ENCODE peak calls at places on chromosomes 11 and 22, in six cellular contexts. R, W, O, T, S and K are unnamed samples.

GRCh38 chr11:107957109-107957588 is 28.9 kb downstream of the RAB39A start:
- DNase-seq in R (no peak), W (no peak), S (no peak), O (no peak), T (no peak), K (no peak)

GRCh38 chr11:61162092-61162935 is 1.1 kb upstream of the VPS37C start:
- DNase-seq in S (no peak), R (no peak), T (peak; percentile 35), W (peak; percentile 67), O (no peak), K (no peak)

GRCh38 chr11:99069831-99070444 is 49.2 kb downstream of the CNTN5 start:
- DNase-seq in R (no peak), W (peak; percentile 6), S (no peak), O (no peak), T (peak; percentile 43), K (no peak)

GRCh38 chr11:68403424-68403823 is 57.1 kb upstream of the PPP6R3 start:
- DNase-seq in O (no peak), W (no peak), T (no peak), R (no peak), S (no peak), K (no peak)

GRCh38 chr11:75286826-75287465 is 46.4 kb downstream of the TPBGL start:
- DNase-seq in W (no peak), R (no peak), O (no peak), T (no peak), S (no peak), K (no peak)

GRCh38 chr11:118214210-118214914 is 10.4 kb downstream of the JAML start:
- DNase-seq in S (no peak), O (no peak), R (no peak), W (no peak), T (no peak), K (no peak)

GRCh38 chr11:114164546-114164945 is 105.0 kb downstream of the ZBTB16 start:
- DNase-seq in W (no peak), O (no peak), R (no peak), T (no peak), S (no peak), K (no peak)

GRCh38 chr11:117180661-117181585 is 2.4 kb downstream of the SIDT2 start:
- DNase-seq in O (peak; percentile 70), S (peak; percentile 25), T (peak; percentile 83), W (peak; percentile 83), R (peak; percentile 87), K (peak; percentile 80)

GRCh38 chr11:330694-331314 is 10.1 kb upstream of the IFITM3 start:
- DNase-seq in S (no peak), O (no peak), R (no peak), T (no peak), W (no peak), K (no peak)

GRCh38 chr11:13140873-13141655 is 131.9 kb downstream of the RASSF10 start:
- DNase-seq in O (peak; percentile 75), T (no peak), S (no peak), W (no peak), R (no peak), K (no peak)

GRCh38 chr11:72413914-72414628 is 20.3 kb downstream of the CLPB start:
- DNase-seq in W (peak; percentile 75), O (peak; percentile 89), T (peak; percentile 70), S (peak; percentile 28), R (peak; percentile 83), K (peak; percentile 83)

GRCh38 chr11:69637956-69638871 is 2.7 kb upstream of the CCND1 start:
- DNase-seq in S (peak; percentile 98), R (no peak), T (peak; percentile 65), O (no peak), W (no peak), K (no peak)

GRCh38 chr22:49046546-49047305 is 780.9 kb downstream of the BRD1 start:
- DNase-seq in O (no peak), T (no peak), R (peak; percentile 54), S (no peak), W (peak; percentile 60), K (no peak)

GRCh38 chr11:130831506-130832385 is 84.5 kb downstream of the SNX19 start:
- DNase-seq in O (no peak), W (peak; percentile 16), T (no peak), R (no peak), S (no peak), K (no peak)

GRCh38 chr22:24450600-24450999 is 23.2 kb downstream of the ADORA2A start:
- DNase-seq in W (no peak), O (no peak), T (no peak), S (no peak), R (no peak), K (no peak)

GRCh38 chr11:13134886-13135285 is 125.8 kb downstream of the RASSF10 start:
- DNase-seq in O (no peak), S (no peak), R (no peak), W (no peak), T (no peak), K (no peak)

GRCh38 chr11:82796970-82797594 is 63.4 kb upstream of the FAM181B start:
- DNase-seq in O (no peak), T (no peak), W (no peak), S (no peak), R (no peak), K (no peak)

GRCh38 chr11:33160147-33160546 is 1.1 kb downstream of the CSTF3 start:
- DNase-seq in S (peak; percentile 27), W (no peak), T (peak; percentile 54), R (no peak), O (no peak), K (no peak)

GRCh38 chr11:15500643-15501042 is 385.9 kb downstream of the INSC start:
- DNase-seq in R (no peak), O (no peak), W (no peak), T (no peak), S (no peak), K (no peak)

GRCh38 chr11:116981216-116981887 is 116.9 kb downstream of the SIK3 start:
- DNase-seq in S (no peak), O (no peak), R (no peak), W (no peak), T (no peak), K (no peak)

GRCh38 chr11:35088676-35089075 is 50.3 kb upstream of the CD44 start:
- DNase-seq in O (no peak), T (no peak), S (no peak), R (no peak), W (no peak), K (no peak)

GRCh38 chr11:36142439-36142838 is 146.8 kb downstream of the COMMD9 start:
- DNase-seq in W (no peak), S (no peak), O (no peak), T (no peak), R (no peak), K (no peak)

GRCh38 chr11:75082601-75083216 is 14.0 kb downstream of the OR2AT4 start:
- DNase-seq in S (no peak), T (no peak), R (no peak), O (no peak), W (no peak), K (no peak)

GRCh38 chr11:94401773-94402265 is 600 bp upstream of the GPR83 start:
- DNase-seq in R (no peak), S (no peak), W (no peak), O (no peak), T (no peak), K (no peak)

GRCh38 chr11:117374316-117374715 is 46.7 kb downstream of the CEP164 start:
- DNase-seq in T (no peak), O (no peak), S (no peak), R (no peak), W (no peak), K (no peak)

GRCh38 chr11:393219-394033 is 583 bp upstream of the PKP3 start:
- DNase-seq in R (no peak), T (peak; percentile 81), W (no peak), S (peak; percentile 71), O (peak; percentile 88), K (no peak)